ENCODE peak calls at places on chromosomes 12 and 14, in six cellular contexts. One of them, this sample, is unnamed.

GRCh38 chr14:98198385-98198784 is 1073.6 kb downstream of the BCL11B start:
- DNase-seq in psoas muscle: no peak
- DNase-seq in GM04504: no peak
- DNase-seq in T-helper 17 cell: peak
- DNase-seq in GM12878: no peak
- DNase-seq in activated T-cell treated with anti-CD3 and anti-CD28 coated beads for 24 hours: no peak
- DNase-seq in this sample: no peak

GRCh38 chr14:60964901-60965300 is 16.0 kb downstream of the TRMT5 start:
- DNase-seq in activated T-cell treated with anti-CD3 and anti-CD28 coated beads for 24 hours: no peak
- DNase-seq in T-helper 17 cell: no peak
- DNase-seq in GM04504: no peak
- DNase-seq in psoas muscle: no peak
- DNase-seq in GM12878: no peak
- DNase-seq in this sample: no peak

GRCh38 chr14:77543637-77544334 is 45.2 kb upstream of the ISM2 start:
- DNase-seq in activated T-cell treated with anti-CD3 and anti-CD28 coated beads for 24 hours: no peak
- DNase-seq in psoas muscle: no peak
- DNase-seq in GM04504: no peak
- DNase-seq in T-helper 17 cell: no peak
- DNase-seq in GM12878: no peak
- DNase-seq in this sample: no peak

GRCh38 chr12:82695531-82695930 is 8.8 kb downstream of the TMTC2 start:
- DNase-seq in activated T-cell treated with anti-CD3 and anti-CD28 coated beads for 24 hours: no peak
- DNase-seq in psoas muscle: no peak
- DNase-seq in GM12878: no peak
- DNase-seq in GM04504: no peak
- DNase-seq in T-helper 17 cell: no peak
- DNase-seq in this sample: no peak

GRCh38 chr14:58298880-58299664 is 717 bp downstream of the ARID4A start:
- DNase-seq in GM12878: no peak
- DNase-seq in activated T-cell treated with anti-CD3 and anti-CD28 coated beads for 24 hours: peak
- DNase-seq in T-helper 17 cell: peak
- DNase-seq in psoas muscle: peak
- DNase-seq in GM04504: no peak
- DNase-seq in this sample: peak

GRCh38 chr14:50955373-50956043 is 11.2 kb upstream of the PYGL start:
- DNase-seq in T-helper 17 cell: no peak
- DNase-seq in activated T-cell treated with anti-CD3 and anti-CD28 coated beads for 24 hours: no peak
- DNase-seq in GM04504: peak
- DNase-seq in psoas muscle: peak
- DNase-seq in GM12878: no peak
- DNase-seq in this sample: peak

GRCh38 chr12:56271031-56271430 is 4.3 kb downstream of the COQ10A start:
- DNase-seq in GM04504: no peak
- DNase-seq in psoas muscle: no peak
- DNase-seq in GM12878: no peak
- DNase-seq in T-helper 17 cell: no peak
- DNase-seq in activated T-cell treated with anti-CD3 and anti-CD28 coated beads for 24 hours: no peak
- DNase-seq in this sample: no peak

GRCh38 chr14:68942281-68943035 is 36.6 kb downstream of the ACTN1 start:
- DNase-seq in GM12878: no peak
- DNase-seq in psoas muscle: no peak
- DNase-seq in T-helper 17 cell: no peak
- DNase-seq in activated T-cell treated with anti-CD3 and anti-CD28 coated beads for 24 hours: no peak
- DNase-seq in GM04504: no peak
- DNase-seq in this sample: no peak

GRCh38 chr12:47205532-47206449 is 126.0 kb upstream of the AMIGO2 start:
- DNase-seq in GM04504: no peak
- DNase-seq in activated T-cell treated with anti-CD3 and anti-CD28 coated beads for 24 hours: no peak
- DNase-seq in T-helper 17 cell: no peak
- DNase-seq in GM12878: no peak
- DNase-seq in psoas muscle: no peak
- DNase-seq in this sample: no peak

GRCh38 chr14:102873546-102874061 is 48.9 kb upstream of the AMN start:
- DNase-seq in psoas muscle: no peak
- DNase-seq in GM12878: no peak
- DNase-seq in activated T-cell treated with anti-CD3 and anti-CD28 coated beads for 24 hours: no peak
- DNase-seq in GM04504: no peak
- DNase-seq in T-helper 17 cell: no peak
- DNase-seq in this sample: no peak

GRCh38 chr12:94570161-94570560 is 80.2 kb downstream of the TMCC3 start:
- DNase-seq in GM12878: no peak
- DNase-seq in T-helper 17 cell: no peak
- DNase-seq in activated T-cell treated with anti-CD3 and anti-CD28 coated beads for 24 hours: no peak
- DNase-seq in GM04504: no peak
- DNase-seq in psoas muscle: no peak
- DNase-seq in this sample: no peak

GRCh38 chr12:130640496-130640895 is 75.6 kb downstream of the RIMBP2 start:
- DNase-seq in activated T-cell treated with anti-CD3 and anti-CD28 coated beads for 24 hours: no peak
- DNase-seq in GM04504: no peak
- DNase-seq in GM12878: no peak
- DNase-seq in psoas muscle: no peak
- DNase-seq in T-helper 17 cell: no peak
- DNase-seq in this sample: no peak

GRCh38 chr12:124518051-124518932 is 49.1 kb downstream of the NCOR2 start:
- DNase-seq in GM04504: peak
- DNase-seq in psoas muscle: peak
- DNase-seq in T-helper 17 cell: no peak
- DNase-seq in activated T-cell treated with anti-CD3 and anti-CD28 coated beads for 24 hours: no peak
- DNase-seq in GM12878: no peak
- DNase-seq in this sample: peak

GRCh38 chr12:41944241-41944640 is 200.4 kb downstream of the GXYLT1 start:
- DNase-seq in GM04504: no peak
- DNase-seq in T-helper 17 cell: no peak
- DNase-seq in psoas muscle: no peak
- DNase-seq in GM12878: no peak
- DNase-seq in activated T-cell treated with anti-CD3 and anti-CD28 coated beads for 24 hours: no peak
- DNase-seq in this sample: no peak

GRCh38 chr12:123939716-123940626 is 32.7 kb downstream of the CCDC92 start:
- DNase-seq in GM04504: no peak
- DNase-seq in T-helper 17 cell: no peak
- DNase-seq in GM12878: no peak
- DNase-seq in activated T-cell treated with anti-CD3 and anti-CD28 coated beads for 24 hours: no peak
- DNase-seq in psoas muscle: no peak
- DNase-seq in this sample: no peak

GRCh38 chr12:122669397-122670070 is 33.6 kb downstream of the HCAR2 start:
- DNase-seq in activated T-cell treated with anti-CD3 and anti-CD28 coated beads for 24 hours: no peak
- DNase-seq in GM04504: peak
- DNase-seq in GM12878: no peak
- DNase-seq in psoas muscle: no peak
- DNase-seq in T-helper 17 cell: no peak
- DNase-seq in this sample: no peak

GRCh38 chr14:50333010-50333409 is 20.9 kb downstream of the DMAC2L start:
- DNase-seq in GM12878: no peak
- DNase-seq in psoas muscle: no peak
- DNase-seq in activated T-cell treated with anti-CD3 and anti-CD28 coated beads for 24 hours: no peak
- DNase-seq in T-helper 17 cell: no peak
- DNase-seq in GM04504: no peak
- DNase-seq in this sample: no peak

GRCh38 chr14:65134651-65135579 is 32.6 kb upstream of the MAX start:
- DNase-seq in activated T-cell treated with anti-CD3 and anti-CD28 coated beads for 24 hours: no peak
- DNase-seq in T-helper 17 cell: no peak
- DNase-seq in psoas muscle: no peak
- DNase-seq in GM04504: no peak
- DNase-seq in GM12878: no peak
- DNase-seq in this sample: no peak

GRCh38 chr12:72368719-72369505 is 96.7 kb downstream of the TRHDE start:
- DNase-seq in psoas muscle: no peak
- DNase-seq in T-helper 17 cell: no peak
- DNase-seq in GM12878: no peak
- DNase-seq in GM04504: no peak
- DNase-seq in activated T-cell treated with anti-CD3 and anti-CD28 coated beads for 24 hours: no peak
- DNase-seq in this sample: no peak

GRCh38 chr12:122865268-122866231 is 30.3 kb downstream of the HIP1R start:
- DNase-seq in T-helper 17 cell: no peak
- DNase-seq in psoas muscle: no peak
- DNase-seq in activated T-cell treated with anti-CD3 and anti-CD28 coated beads for 24 hours: no peak
- DNase-seq in GM12878: no peak
- DNase-seq in GM04504: no peak
- DNase-seq in this sample: peak

GRCh38 chr12:82474181-82474797 is 116.0 kb downstream of the METTL25 start:
- DNase-seq in psoas muscle: no peak
- DNase-seq in T-helper 17 cell: no peak
- DNase-seq in activated T-cell treated with anti-CD3 and anti-CD28 coated beads for 24 hours: no peak
- DNase-seq in GM12878: peak
- DNase-seq in GM04504: no peak
- DNase-seq in this sample: no peak

GRCh38 chr12:57372233-57372632 is 58.6 kb downstream of the R3HDM2 start:
- DNase-seq in psoas muscle: no peak
- DNase-seq in activated T-cell treated with anti-CD3 and anti-CD28 coated beads for 24 hours: no peak
- DNase-seq in GM12878: no peak
- DNase-seq in T-helper 17 cell: no peak
- DNase-seq in GM04504: no peak
- DNase-seq in this sample: no peak

GRCh38 chr12:5168148-5168547 is 124.5 kb downstream of the KCNA5 start:
- DNase-seq in activated T-cell treated with anti-CD3 and anti-CD28 coated beads for 24 hours: no peak
- DNase-seq in GM12878: no peak
- DNase-seq in T-helper 17 cell: no peak
- DNase-seq in GM04504: no peak
- DNase-seq in psoas muscle: no peak
- DNase-seq in this sample: no peak

GRCh38 chr14:74888164-74889158 is 6.7 kb downstream of the DLST start:
- DNase-seq in GM04504: no peak
- DNase-seq in GM12878: no peak
- DNase-seq in psoas muscle: no peak
- DNase-seq in activated T-cell treated with anti-CD3 and anti-CD28 coated beads for 24 hours: no peak
- DNase-seq in T-helper 17 cell: no peak
- DNase-seq in this sample: no peak

GRCh38 chr14:37167151-37168047 is 5.0 kb downstream of the SLC25A21 start:
- DNase-seq in GM04504: no peak
- DNase-seq in psoas muscle: no peak
- DNase-seq in GM12878: no peak
- DNase-seq in T-helper 17 cell: no peak
- DNase-seq in activated T-cell treated with anti-CD3 and anti-CD28 coated beads for 24 hours: no peak
- DNase-seq in this sample: no peak

GRCh38 chr14:71355324-71356201 is 448.3 kb downstream of the PCNX1 start:
- DNase-seq in GM04504: peak
- DNase-seq in T-helper 17 cell: no peak
- DNase-seq in activated T-cell treated with anti-CD3 and anti-CD28 coated beads for 24 hours: no peak
- DNase-seq in GM12878: no peak
- DNase-seq in psoas muscle: no peak
- DNase-seq in this sample: no peak

GRCh38 chr12:120998435-120998834 is 17.9 kb downstream of the C12orf43 start:
- DNase-seq in T-helper 17 cell: no peak
- DNase-seq in GM04504: no peak
- DNase-seq in psoas muscle: no peak
- DNase-seq in activated T-cell treated with anti-CD3 and anti-CD28 coated beads for 24 hours: no peak
- DNase-seq in GM12878: no peak
- DNase-seq in this sample: peak